ENCODE peak calls at places on chromosome 19, in six cellular contexts. Q is A549, N is K562, V is GM12878, T is endothelial cell of umbilical vein, M is HepG2. H is an unnamed sample.

GRCh38 chr19:36245210-36246005 is 30.5 kb downstream of the ZNF146 start:
- DNase-seq in Q (no peak), N (no peak), V (no peak), T (no peak), M (no peak), H (no peak)

GRCh38 chr19:1854542-1855039 is 6.3 kb upstream of the REXO1 start:
- DNase-seq in Q (no peak), N (no peak), V (no peak), T (no peak), M (no peak), H (no peak)

GRCh38 chr19:53365899-53366493 is 491 bp downstream of the ZNF525 start:
- DNase-seq in Q (no peak), N (no peak), V (no peak), T (no peak), M (peak; percentile 24), H (peak; percentile 54)

GRCh38 chr19:18967358-18968146 is 26.5 kb upstream of the HOMER3 start:
- DNase-seq in Q (peak; percentile 16), N (no peak), V (no peak), T (peak; percentile 71), M (no peak), H (peak; percentile 87)

GRCh38 chr19:55494172-55494761 is 6.0 kb downstream of the SSC5D start:
- DNase-seq in Q (no peak), N (peak; percentile 82), V (no peak), T (no peak), M (no peak), H (peak; percentile 60)

GRCh38 chr19:44869728-44870470 is 21.2 kb upstream of the TOMM40 start:
- DNase-seq in Q (no peak), N (no peak), V (no peak), T (peak; percentile 75), M (no peak), H (peak; percentile 58)

GRCh38 chr19:50500060-50500752 is 10.8 kb downstream of the JOSD2 start:
- DNase-seq in Q (peak; percentile 50), N (peak; percentile 86), V (no peak), T (no peak), M (no peak), H (peak; percentile 40)

GRCh38 chr19:34960103-34960805 is 3.8 kb downstream of the ZNF792 start:
- DNase-seq in Q (no peak), N (no peak), V (no peak), T (no peak), M (no peak), H (no peak)

GRCh38 chr19:55467236-55468053 is 2.9 kb upstream of the C19orf85 start:
- DNase-seq in Q (peak; percentile 48), N (peak; percentile 77), V (no peak), T (peak; percentile 38), M (peak; percentile 69), H (peak; percentile 45)

GRCh38 chr19:19214892-19215291 is 3.1 kb downstream of the NCAN start:
- DNase-seq in Q (no peak), N (peak; percentile 83), V (no peak), T (peak; percentile 50), M (peak; percentile 30), H (peak; percentile 59)

GRCh38 chr19:18465214-18465963 is 27.5 kb upstream of the ISYNA1 start:
- DNase-seq in Q (no peak), N (no peak), V (no peak), T (no peak), M (no peak), H (no peak)

GRCh38 chr19:55446060-55446459 is 3.0 kb upstream of the SHISA7 start:
- DNase-seq in Q (no peak), N (no peak), V (no peak), T (no peak), M (peak; percentile 49), H (no peak)

GRCh38 chr19:30228726-30229523 is 143.3 kb upstream of the ZNF536 start:
- DNase-seq in Q (peak; percentile 26), N (no peak), V (no peak), T (no peak), M (no peak), H (no peak)

GRCh38 chr19:55386515-55386947 is 799 bp downstream of the RPL28 start:
- DNase-seq in Q (no peak), N (no peak), V (no peak), T (no peak), M (no peak), H (no peak)

GRCh38 chr19:40371802-40372122 is 18.2 kb downstream of the HIPK4 start:
- DNase-seq in Q (no peak), N (no peak), V (no peak), T (no peak), M (no peak), H (no peak)

DNA sequence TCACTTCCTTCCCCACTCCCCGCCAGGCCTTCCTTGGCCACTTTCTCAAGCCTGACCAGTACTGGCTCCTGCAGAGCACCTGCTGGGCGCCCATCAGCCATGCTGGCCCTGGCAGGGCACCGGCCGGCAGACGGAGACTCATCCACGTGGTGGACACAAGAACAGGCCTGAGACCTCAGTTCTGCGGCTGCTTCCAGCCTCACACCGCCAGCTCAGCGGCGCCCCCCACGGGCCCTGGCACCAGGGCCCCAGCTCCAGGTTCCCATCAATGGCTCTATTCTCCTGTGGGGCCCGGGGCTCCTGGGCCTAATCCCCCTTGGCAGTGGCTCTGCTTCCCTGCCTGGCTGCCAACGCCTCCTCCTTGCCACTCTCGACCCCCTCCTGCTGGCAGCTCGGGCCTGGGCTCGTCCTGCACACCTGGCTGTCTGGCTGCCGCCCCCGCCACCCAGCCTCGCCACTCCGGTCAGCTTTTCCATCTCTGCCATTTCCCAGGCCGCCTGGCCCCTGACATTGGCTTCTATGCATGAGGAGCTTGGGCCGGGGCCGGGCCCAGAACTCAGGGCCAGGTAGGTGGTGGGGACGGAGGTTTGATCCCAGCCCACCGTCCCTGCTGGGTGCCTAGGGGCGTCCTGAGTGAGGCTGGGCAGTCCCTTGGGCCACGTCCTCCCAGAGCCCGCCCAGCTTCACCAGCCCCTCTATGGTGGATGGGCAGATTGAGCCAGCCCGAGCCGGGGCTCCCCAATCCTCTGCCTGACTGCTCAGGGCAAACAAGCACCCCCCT is 6.2 kb downstream of the NDUFA11 start:
- DNase-seq in Q (no peak), N (no peak), V (no peak), T (no peak), M (no peak), H (no peak)
- TF ChIP-seq CTCF in Q (no peak), N (peak; percentile 37), V (no peak), T (peak; percentile 3), M (peak; percentile 35), H (no peak)

GRCh38 chr19:12664406-12665280 is 1.9 kb downstream of the MAN2B1 start:
- DNase-seq in Q (no peak), N (peak; percentile 79), V (no peak), T (no peak), M (peak; percentile 24), H (peak; percentile 67)

GRCh38 chr19:12665646-12666304 is 767 bp downstream of the MAN2B1 start:
- DNase-seq in Q (no peak), N (no peak), V (no peak), T (no peak), M (no peak), H (peak; percentile 36)

GRCh38 chr19:12665281-12665573 is 1.3 kb downstream of the MAN2B1 start:
- DNase-seq in Q (no peak), N (no peak), V (peak; percentile 61), T (no peak), M (no peak), H (peak; percentile 94)

GRCh38 chr19:12667903-12668302 is 1.3 kb downstream of the WDR83 start:
- DNase-seq in Q (no peak), N (no peak), V (no peak), T (no peak), M (no peak), H (no peak)

GRCh38 chr19:12666305-12667048 is at the start of the genes MAN2B1 and WDR83:
- DNase-seq in Q (peak; percentile 41), N (peak; percentile 93), V (no peak), T (peak; percentile 82), M (peak; percentile 65), H (peak; percentile 82)
- TF ChIP-seq POLR2A in Q (no peak), N (peak; percentile 55), V (peak; percentile 80), T (peak; percentile 49), M (peak; percentile 31), H (peak; percentile 61)

GRCh38 chr19:15264061-15264932 is 32.0 kb upstream of the EPHX3 start:
- DNase-seq in Q (peak; percentile 64), N (peak; percentile 66), V (no peak), T (peak; percentile 51), M (peak; percentile 56), H (peak; percentile 73)
- TF ChIP-seq MYC in Q (no peak), N (no peak), V (no peak), T (no peak), M (no peak), H (no peak)

GRCh38 chr19:2964874-2965273 is 12.5 kb upstream of the TLE6 start:
- DNase-seq in Q (no peak), N (no peak), V (no peak), T (no peak), M (no peak), H (no peak)

GRCh38 chr19:2973229-2973628 is 4.1 kb upstream of the TLE6 start:
- DNase-seq in Q (no peak), N (no peak), V (no peak), T (no peak), M (no peak), H (no peak)

GRCh38 chr19:2967972-2968371 is 9.4 kb upstream of the TLE6 start:
- DNase-seq in Q (no peak), N (no peak), V (no peak), T (no peak), M (no peak), H (no peak)

GRCh38 chr19:2970201-2970838 is 7.0 kb upstream of the TLE6 start:
- DNase-seq in Q (peak; percentile 32), N (no peak), V (no peak), T (no peak), M (no peak), H (no peak)

GRCh38 chr19:2969104-2969504 is 8.3 kb upstream of the TLE6 start:
- DNase-seq in Q (no peak), N (peak; percentile 5), V (no peak), T (peak; percentile 78), M (no peak), H (no peak)
- TF ChIP-seq CTCF in Q (no peak), N (no peak), V (no peak), T (no peak), M (no peak), H (no peak)

H was measured in NB4.